ENCODE peak calls at places on chromosomes 12 and 14, in seven cellular contexts. One of them, this sample, is unnamed.

GRCh38 chr14:63904724-63905123 is 51.9 kb downstream of the SYNE2 start:
- DNase-seq in anterior cingulate cortex: no peak
- DNase-seq in cardiac muscle cell: no peak
- DNase-seq in stimulated activated CD4-positive, alpha-beta T cell treated with anti-CD3 and anti-CD28 coated beads, Interleukin-12 subunit alpha, Interleukin-12 subunit beta, amount 100 ng/mL, for 4 hours: no peak
- DNase-seq in H7: no peak
- DNase-seq in AG09309: no peak
- DNase-seq in stimulated activated CD8-positive, alpha-beta memory T cell treated with anti-CD3 and anti-CD28 coated beads, Interleukin-4, amount 100 ng/mL, for 48 hours: no peak
- DNase-seq in this sample: no peak

GRCh38 chr14:90784621-90785270 is 31.5 kb downstream of the TTC7B start:
- DNase-seq in cardiac muscle cell: no peak
- DNase-seq in AG09309: no peak
- DNase-seq in stimulated activated CD4-positive, alpha-beta T cell treated with anti-CD3 and anti-CD28 coated beads, Interleukin-12 subunit alpha, Interleukin-12 subunit beta, amount 100 ng/mL, for 4 hours: no peak
- DNase-seq in anterior cingulate cortex: no peak
- DNase-seq in H7: peak; percentile 9
- DNase-seq in stimulated activated CD8-positive, alpha-beta memory T cell treated with anti-CD3 and anti-CD28 coated beads, Interleukin-4, amount 100 ng/mL, for 48 hours: no peak
- DNase-seq in this sample: no peak

GRCh38 chr12:113298861-113299545 is 35.9 kb downstream of the SLC8B1 start:
- DNase-seq in stimulated activated CD8-positive, alpha-beta memory T cell treated with anti-CD3 and anti-CD28 coated beads, Interleukin-4, amount 100 ng/mL, for 48 hours: no peak
- DNase-seq in stimulated activated CD4-positive, alpha-beta T cell treated with anti-CD3 and anti-CD28 coated beads, Interleukin-12 subunit alpha, Interleukin-12 subunit beta, amount 100 ng/mL, for 4 hours: no peak
- DNase-seq in H7: peak; percentile 67
- DNase-seq in AG09309: no peak
- DNase-seq in cardiac muscle cell: no peak
- DNase-seq in anterior cingulate cortex: peak; percentile 41
- DNase-seq in this sample: peak; percentile 49

GRCh38 chr14:101587403-101587998 is 26.2 kb downstream of the DIO3 start:
- DNase-seq in AG09309: no peak
- DNase-seq in stimulated activated CD8-positive, alpha-beta memory T cell treated with anti-CD3 and anti-CD28 coated beads, Interleukin-4, amount 100 ng/mL, for 48 hours: peak; percentile 11
- DNase-seq in H7: no peak
- DNase-seq in cardiac muscle cell: no peak
- DNase-seq in anterior cingulate cortex: no peak
- DNase-seq in stimulated activated CD4-positive, alpha-beta T cell treated with anti-CD3 and anti-CD28 coated beads, Interleukin-12 subunit alpha, Interleukin-12 subunit beta, amount 100 ng/mL, for 4 hours: no peak
- DNase-seq in this sample: peak; percentile 25

GRCh38 chr12:83954939-83955601 is 957.5 kb downstream of the SLC6A15 start:
- DNase-seq in AG09309: no peak
- DNase-seq in anterior cingulate cortex: no peak
- DNase-seq in stimulated activated CD4-positive, alpha-beta T cell treated with anti-CD3 and anti-CD28 coated beads, Interleukin-12 subunit alpha, Interleukin-12 subunit beta, amount 100 ng/mL, for 4 hours: no peak
- DNase-seq in stimulated activated CD8-positive, alpha-beta memory T cell treated with anti-CD3 and anti-CD28 coated beads, Interleukin-4, amount 100 ng/mL, for 48 hours: no peak
- DNase-seq in H7: no peak
- DNase-seq in cardiac muscle cell: peak; percentile 10
- DNase-seq in this sample: no peak

GRCh38 chr12:131098178-131098981 is 144.7 kb downstream of the ADGRD1 start:
- DNase-seq in stimulated activated CD8-positive, alpha-beta memory T cell treated with anti-CD3 and anti-CD28 coated beads, Interleukin-4, amount 100 ng/mL, for 48 hours: no peak
- DNase-seq in anterior cingulate cortex: no peak
- DNase-seq in stimulated activated CD4-positive, alpha-beta T cell treated with anti-CD3 and anti-CD28 coated beads, Interleukin-12 subunit alpha, Interleukin-12 subunit beta, amount 100 ng/mL, for 4 hours: no peak
- DNase-seq in H7: no peak
- DNase-seq in cardiac muscle cell: no peak
- DNase-seq in AG09309: no peak
- DNase-seq in this sample: no peak

GRCh38 chr14:45709541-45709940 is 456.5 kb upstream of the MIS18BP1 start:
- DNase-seq in stimulated activated CD4-positive, alpha-beta T cell treated with anti-CD3 and anti-CD28 coated beads, Interleukin-12 subunit alpha, Interleukin-12 subunit beta, amount 100 ng/mL, for 4 hours: no peak
- DNase-seq in AG09309: no peak
- DNase-seq in stimulated activated CD8-positive, alpha-beta memory T cell treated with anti-CD3 and anti-CD28 coated beads, Interleukin-4, amount 100 ng/mL, for 48 hours: no peak
- DNase-seq in anterior cingulate cortex: no peak
- DNase-seq in H7: no peak
- DNase-seq in cardiac muscle cell: no peak
- DNase-seq in this sample: no peak

GRCh38 chr12:65830305-65830704 is 6.0 kb downstream of the HMGA2 start:
- DNase-seq in H7: no peak
- DNase-seq in anterior cingulate cortex: no peak
- DNase-seq in cardiac muscle cell: peak; percentile 44
- DNase-seq in AG09309: no peak
- DNase-seq in stimulated activated CD8-positive, alpha-beta memory T cell treated with anti-CD3 and anti-CD28 coated beads, Interleukin-4, amount 100 ng/mL, for 48 hours: no peak
- DNase-seq in stimulated activated CD4-positive, alpha-beta T cell treated with anti-CD3 and anti-CD28 coated beads, Interleukin-12 subunit alpha, Interleukin-12 subunit beta, amount 100 ng/mL, for 4 hours: no peak
- DNase-seq in this sample: no peak

GRCh38 chr14:101972126-101972785 is 7.9 kb downstream of the DYNC1H1 start:
- DNase-seq in anterior cingulate cortex: peak; percentile 60
- DNase-seq in cardiac muscle cell: peak; percentile 99
- DNase-seq in H7: no peak
- DNase-seq in stimulated activated CD4-positive, alpha-beta T cell treated with anti-CD3 and anti-CD28 coated beads, Interleukin-12 subunit alpha, Interleukin-12 subunit beta, amount 100 ng/mL, for 4 hours: no peak
- DNase-seq in stimulated activated CD8-positive, alpha-beta memory T cell treated with anti-CD3 and anti-CD28 coated beads, Interleukin-4, amount 100 ng/mL, for 48 hours: no peak
- DNase-seq in AG09309: peak; percentile 98
- DNase-seq in this sample: peak; percentile 79

GRCh38 chr14:32050839-32051238 is 26.3 kb upstream of the ARHGAP5 start:
- DNase-seq in anterior cingulate cortex: no peak
- DNase-seq in cardiac muscle cell: no peak
- DNase-seq in H7: no peak
- DNase-seq in AG09309: no peak
- DNase-seq in stimulated activated CD8-positive, alpha-beta memory T cell treated with anti-CD3 and anti-CD28 coated beads, Interleukin-4, amount 100 ng/mL, for 48 hours: no peak
- DNase-seq in stimulated activated CD4-positive, alpha-beta T cell treated with anti-CD3 and anti-CD28 coated beads, Interleukin-12 subunit alpha, Interleukin-12 subunit beta, amount 100 ng/mL, for 4 hours: no peak
- DNase-seq in this sample: no peak

GRCh38 chr12:48800457-48800856 is 11.6 kb upstream of the ADCY6 start:
- DNase-seq in anterior cingulate cortex: no peak
- DNase-seq in AG09309: no peak
- DNase-seq in stimulated activated CD4-positive, alpha-beta T cell treated with anti-CD3 and anti-CD28 coated beads, Interleukin-12 subunit alpha, Interleukin-12 subunit beta, amount 100 ng/mL, for 4 hours: no peak
- DNase-seq in cardiac muscle cell: no peak
- DNase-seq in H7: peak; percentile 27
- DNase-seq in stimulated activated CD8-positive, alpha-beta memory T cell treated with anti-CD3 and anti-CD28 coated beads, Interleukin-4, amount 100 ng/mL, for 48 hours: no peak
- DNase-seq in this sample: no peak